ENCODE peak calls at places on chromosome 15, in nine cellular contexts. One of them, this sample, is unnamed.
A peak's percentile ranks its signal among the peaks of the same experiment; 100 is the strongest.

GRCh38 chr15:51401872-51402517 is 60.5 kb downstream of the GLDN start:
- DNase-seq in osteoblast: peak; percentile 93
- DNase-seq in lung: no peak
- DNase-seq in Panc1: no peak
- DNase-seq in right cardiac atrium: peak; percentile 65
- DNase-seq in suprapubic skin: no peak
- DNase-seq in H1: no peak
- DNase-seq in cardiac muscle cell: peak; percentile 62
- DNase-seq in tibial artery: peak; percentile 58
- DNase-seq in this sample: no peak

GRCh38 chr15:101168463-101168824 is 83.4 kb downstream of the CHSY1 start:
- DNase-seq in osteoblast: no peak
- DNase-seq in right cardiac atrium: peak; percentile 87
- DNase-seq in tibial artery: peak; percentile 66
- DNase-seq in cardiac muscle cell: peak; percentile 86
- DNase-seq in Panc1: no peak
- DNase-seq in suprapubic skin: no peak
- DNase-seq in lung: no peak
- DNase-seq in H1: no peak
- DNase-seq in this sample: no peak

GRCh38 chr15:68783226-68784054 is 37.3 kb downstream of the ANP32A start:
- DNase-seq in right cardiac atrium: no peak
- DNase-seq in H1: no peak
- DNase-seq in osteoblast: no peak
- DNase-seq in tibial artery: no peak
- DNase-seq in lung: no peak
- DNase-seq in cardiac muscle cell: no peak
- DNase-seq in suprapubic skin: no peak
- DNase-seq in Panc1: peak; percentile 8
- DNase-seq in this sample: peak; percentile 45

GRCh38 chr15:79994651-79995050 is 23.7 kb upstream of the BCL2A1 start:
- DNase-seq in tibial artery: no peak
- DNase-seq in osteoblast: no peak
- DNase-seq in lung: no peak
- DNase-seq in H1: no peak
- DNase-seq in right cardiac atrium: no peak
- DNase-seq in cardiac muscle cell: no peak
- DNase-seq in Panc1: no peak
- DNase-seq in suprapubic skin: no peak
- DNase-seq in this sample: no peak

GRCh38 chr15:96501362-96501761 is 170.9 kb downstream of the NR2F2 start:
- DNase-seq in cardiac muscle cell: no peak
- DNase-seq in suprapubic skin: no peak
- DNase-seq in lung: no peak
- DNase-seq in tibial artery: no peak
- DNase-seq in H1: no peak
- DNase-seq in right cardiac atrium: no peak
- DNase-seq in Panc1: no peak
- DNase-seq in osteoblast: no peak
- DNase-seq in this sample: no peak

GRCh38 chr15:74318376-74319137 is 48.9 kb downstream of the CYP11A1 start:
- DNase-seq in Panc1: no peak
- DNase-seq in suprapubic skin: no peak
- DNase-seq in osteoblast: peak; percentile 72
- DNase-seq in lung: no peak
- DNase-seq in right cardiac atrium: peak; percentile 75
- DNase-seq in tibial artery: peak; percentile 30
- DNase-seq in cardiac muscle cell: peak; percentile 29
- DNase-seq in H1: no peak
- DNase-seq in this sample: no peak

GRCh38 chr15:70723927-70724326 is 39.4 kb downstream of the UACA start:
- DNase-seq in right cardiac atrium: no peak
- DNase-seq in lung: no peak
- DNase-seq in Panc1: no peak
- DNase-seq in H1: no peak
- DNase-seq in osteoblast: no peak
- DNase-seq in tibial artery: no peak
- DNase-seq in suprapubic skin: no peak
- DNase-seq in cardiac muscle cell: no peak
- DNase-seq in this sample: no peak

GRCh38 chr15:40982855-40983254 is 29.6 kb downstream of the CHAC1 start:
- DNase-seq in Panc1: no peak
- DNase-seq in tibial artery: peak; percentile 45
- DNase-seq in suprapubic skin: no peak
- DNase-seq in osteoblast: peak; percentile 95
- DNase-seq in H1: no peak
- DNase-seq in right cardiac atrium: peak; percentile 74
- DNase-seq in lung: no peak
- DNase-seq in cardiac muscle cell: peak; percentile 89
- DNase-seq in this sample: no peak

GRCh38 chr15:64747578-64747977 is 27.8 kb downstream of the RBPMS2 start:
- DNase-seq in right cardiac atrium: peak; percentile 63
- DNase-seq in osteoblast: peak; percentile 62
- DNase-seq in H1: no peak
- DNase-seq in cardiac muscle cell: no peak
- DNase-seq in suprapubic skin: no peak
- DNase-seq in lung: no peak
- DNase-seq in tibial artery: no peak
- DNase-seq in Panc1: no peak
- DNase-seq in this sample: no peak

GRCh38 chr15:88648357-88649214 is 9.8 kb downstream of the ISG20 start:
- DNase-seq in lung: no peak
- DNase-seq in tibial artery: no peak
- DNase-seq in cardiac muscle cell: no peak
- DNase-seq in Panc1: no peak
- DNase-seq in right cardiac atrium: peak; percentile 21
- DNase-seq in suprapubic skin: peak; percentile 75
- DNase-seq in H1: no peak
- DNase-seq in osteoblast: no peak
- DNase-seq in this sample: peak; percentile 75

GRCh38 chr15:101479851-101480612 is 9.5 kb downstream of the PCSK6 start:
- DNase-seq in Panc1: no peak
- DNase-seq in right cardiac atrium: no peak
- DNase-seq in tibial artery: no peak
- DNase-seq in cardiac muscle cell: no peak
- DNase-seq in lung: no peak
- DNase-seq in osteoblast: no peak
- DNase-seq in suprapubic skin: no peak
- DNase-seq in H1: no peak
- DNase-seq in this sample: peak; percentile 55

GRCh38 chr15:26771917-26772587 is 814 bp downstream of the GABRB3 start:
- DNase-seq in cardiac muscle cell: peak; percentile 7
- DNase-seq in right cardiac atrium: peak; percentile 60
- DNase-seq in Panc1: no peak
- DNase-seq in suprapubic skin: no peak
- DNase-seq in tibial artery: no peak
- DNase-seq in lung: no peak
- DNase-seq in osteoblast: peak; percentile 67
- DNase-seq in H1: no peak
- DNase-seq in this sample: no peak

GRCh38 chr15:70632079-70632850 is 131.1 kb downstream of the UACA start:
- DNase-seq in osteoblast: no peak
- DNase-seq in Panc1: no peak
- DNase-seq in H1: no peak
- DNase-seq in lung: no peak
- DNase-seq in cardiac muscle cell: no peak
- DNase-seq in tibial artery: no peak
- DNase-seq in right cardiac atrium: no peak
- DNase-seq in suprapubic skin: no peak
- DNase-seq in this sample: no peak

GRCh38 chr15:38530113-38530512 is 34.5 kb downstream of the RASGRP1 start:
- DNase-seq in lung: no peak
- DNase-seq in H1: no peak
- DNase-seq in Panc1: no peak
- DNase-seq in tibial artery: no peak
- DNase-seq in osteoblast: no peak
- DNase-seq in cardiac muscle cell: no peak
- DNase-seq in suprapubic skin: no peak
- DNase-seq in right cardiac atrium: no peak
- DNase-seq in this sample: no peak

GRCh38 chr15:89349212-89349558 is 14.6 kb upstream of the POLG start:
- DNase-seq in H1: no peak
- DNase-seq in osteoblast: peak; percentile 39
- DNase-seq in right cardiac atrium: no peak
- DNase-seq in Panc1: no peak
- DNase-seq in tibial artery: no peak
- DNase-seq in cardiac muscle cell: no peak
- DNase-seq in lung: no peak
- DNase-seq in suprapubic skin: no peak
- DNase-seq in this sample: no peak

GRCh38 chr15:87715252-87715651 is 541.3 kb downstream of the NTRK3 start:
- DNase-seq in cardiac muscle cell: no peak
- DNase-seq in lung: no peak
- DNase-seq in right cardiac atrium: no peak
- DNase-seq in osteoblast: no peak
- DNase-seq in suprapubic skin: no peak
- DNase-seq in Panc1: no peak
- DNase-seq in H1: no peak
- DNase-seq in tibial artery: no peak
- DNase-seq in this sample: no peak

GRCh38 chr15:34240537-34240936 is 15.7 kb downstream of the EMC4 start:
- DNase-seq in H1: no peak
- DNase-seq in tibial artery: no peak
- DNase-seq in Panc1: no peak
- DNase-seq in cardiac muscle cell: no peak
- DNase-seq in suprapubic skin: no peak
- DNase-seq in osteoblast: no peak
- DNase-seq in lung: no peak
- DNase-seq in right cardiac atrium: no peak
- DNase-seq in this sample: no peak

GRCh38 chr15:70974004-70974832 is 81.6 kb downstream of the LRRC49 start:
- DNase-seq in lung: no peak
- DNase-seq in right cardiac atrium: no peak
- DNase-seq in H1: no peak
- DNase-seq in Panc1: peak; percentile 15
- DNase-seq in tibial artery: no peak
- DNase-seq in osteoblast: peak; percentile 11
- DNase-seq in cardiac muscle cell: peak; percentile 77
- DNase-seq in suprapubic skin: no peak
- DNase-seq in this sample: no peak

GRCh38 chr15:27082019-27082418 is 111.0 kb downstream of the GABRG3 start:
- DNase-seq in suprapubic skin: no peak
- DNase-seq in right cardiac atrium: no peak
- DNase-seq in Panc1: no peak
- DNase-seq in osteoblast: no peak
- DNase-seq in tibial artery: no peak
- DNase-seq in H1: no peak
- DNase-seq in cardiac muscle cell: no peak
- DNase-seq in lung: no peak
- DNase-seq in this sample: no peak

DNA sequence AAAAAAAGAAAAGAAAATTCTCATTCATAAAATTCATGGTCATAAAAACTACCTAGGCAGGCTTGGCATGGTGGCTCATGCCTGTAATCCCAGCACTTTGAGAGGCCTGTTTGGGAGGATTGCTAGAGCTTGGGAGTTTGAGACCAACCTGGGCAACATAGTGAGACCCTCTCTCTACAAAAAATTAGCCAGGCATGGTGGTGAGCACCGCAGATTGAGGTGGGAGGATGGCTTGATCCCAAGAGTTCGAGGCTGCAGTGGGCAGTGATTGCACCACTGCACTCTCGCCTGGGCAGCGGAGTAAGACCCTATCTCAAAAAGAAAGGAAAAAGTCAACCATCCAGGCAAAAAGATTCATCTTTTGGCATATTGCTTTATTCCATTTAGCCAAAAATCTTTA is 58.5 kb downstream of the MEIS2 start:
- DNase-seq in lung: no peak
- DNase-seq in cardiac muscle cell: no peak
- DNase-seq in suprapubic skin: no peak
- DNase-seq in H1: no peak
- DNase-seq in tibial artery: no peak
- DNase-seq in Panc1: no peak
- DNase-seq in right cardiac atrium: no peak
- DNase-seq in osteoblast: no peak
- DNase-seq in this sample: no peak
- H3K4me1 ChIP-seq in lung: peaks cover 24% of the 10 kb centered on the region
- H3K4me1 ChIP-seq in cardiac muscle cell: peaks cover 50% of the 10 kb centered on the region
- H3K4me1 ChIP-seq in suprapubic skin: peaks cover 6% of the 10 kb centered on the region
- H3K4me1 ChIP-seq in H1: peaks cover 13% of the 10 kb centered on the region
- H3K4me1 ChIP-seq in tibial artery: no peaks in the 10 kb centered on the region
- H3K4me1 ChIP-seq in Panc1: peaks cover 5% of the 10 kb centered on the region
- H3K4me1 ChIP-seq in right cardiac atrium: peaks cover 4% of the 10 kb centered on the region
- H3K4me1 ChIP-seq in osteoblast: peaks cover 4% of the 10 kb centered on the region
- H3K4me1 ChIP-seq in this sample: no peaks in the 10 kb centered on the region

GRCh38 chr15:66747866-66748265 is 45.8 kb downstream of the SMAD6 start:
- DNase-seq in tibial artery: no peak
- DNase-seq in Panc1: no peak
- DNase-seq in lung: no peak
- DNase-seq in cardiac muscle cell: no peak
- DNase-seq in suprapubic skin: no peak
- DNase-seq in H1: no peak
- DNase-seq in osteoblast: no peak
- DNase-seq in right cardiac atrium: no peak
- DNase-seq in this sample: no peak
- H3K4me1 ChIP-seq in tibial artery: peaks cover 99% of the 10 kb centered on the region
- H3K4me1 ChIP-seq in Panc1: peaks cover 90% of the 10 kb centered on the region
- H3K4me1 ChIP-seq in lung: peaks cover 27% of the 10 kb centered on the region
- H3K4me1 ChIP-seq in cardiac muscle cell: peaks cover 46% of the 10 kb centered on the region
- H3K4me1 ChIP-seq in suprapubic skin: peaks cover 39% of the 10 kb centered on the region
- H3K4me1 ChIP-seq in H1: peaks cover 25% of the 10 kb centered on the region
- H3K4me1 ChIP-seq in osteoblast: peaks cover 85% of the 10 kb centered on the region
- H3K4me1 ChIP-seq in right cardiac atrium: peaks cover 66% of the 10 kb centered on the region
- H3K4me1 ChIP-seq in this sample: peaks cover 25% of the 10 kb centered on the region

DNA sequence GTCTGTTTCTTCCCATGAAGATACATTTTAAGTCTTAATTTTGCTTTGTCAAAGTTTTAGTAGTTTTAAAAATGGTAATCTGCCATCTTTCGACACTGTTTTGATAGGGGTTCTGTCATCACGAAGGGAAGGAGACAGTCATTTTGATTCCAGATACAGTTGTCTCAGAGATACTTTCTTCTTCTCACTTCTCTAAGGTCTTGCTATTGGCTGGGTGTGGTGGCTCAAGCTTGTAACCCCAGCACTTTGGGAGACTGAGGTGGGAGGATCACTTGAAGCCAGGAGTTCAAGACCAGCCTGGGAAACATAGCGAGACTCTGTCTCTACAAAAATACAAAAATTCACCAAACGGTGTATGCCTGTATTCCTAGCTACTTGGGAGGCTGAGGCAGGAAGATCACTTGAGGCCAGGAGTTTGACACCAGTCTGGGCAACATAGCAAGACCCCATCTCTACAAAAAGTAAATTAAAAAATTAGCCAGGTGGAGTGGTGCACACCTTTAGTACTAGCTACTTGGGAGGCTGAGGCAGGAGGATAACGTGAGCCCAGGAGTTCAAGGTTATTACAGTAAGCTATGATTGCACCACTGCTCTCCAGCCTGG is 3.3 kb downstream of the RAB8B start:
- DNase-seq in lung: no peak
- DNase-seq in osteoblast: no peak
- DNase-seq in H1: no peak
- DNase-seq in Panc1: no peak
- DNase-seq in suprapubic skin: no peak
- DNase-seq in cardiac muscle cell: no peak
- DNase-seq in tibial artery: no peak
- DNase-seq in right cardiac atrium: no peak
- DNase-seq in this sample: no peak
- H3K4me1 ChIP-seq in lung: peaks cover 3% of the 10 kb centered on the region
- H3K4me1 ChIP-seq in osteoblast: peaks cover 33% of the 10 kb centered on the region
- H3K4me1 ChIP-seq in H1: peaks cover 7% of the 10 kb centered on the region
- H3K4me1 ChIP-seq in Panc1: peaks cover 21% of the 10 kb centered on the region
- H3K4me1 ChIP-seq in suprapubic skin: peaks cover 70% of the 10 kb centered on the region
- H3K4me1 ChIP-seq in cardiac muscle cell: peaks cover 17% of the 10 kb centered on the region
- H3K4me1 ChIP-seq in tibial artery: peaks cover 61% of the 10 kb centered on the region
- H3K4me1 ChIP-seq in right cardiac atrium: peaks cover 3% of the 10 kb centered on the region
- H3K4me1 ChIP-seq in this sample: peaks cover 26% of the 10 kb centered on the region

GRCh38 chr15:90463381-90463780 is 66.3 kb upstream of the CRTC3 start:
- DNase-seq in cardiac muscle cell: peak; percentile 75
- DNase-seq in lung: no peak
- DNase-seq in osteoblast: peak; percentile 77
- DNase-seq in Panc1: peak; percentile 33
- DNase-seq in right cardiac atrium: no peak
- DNase-seq in tibial artery: no peak
- DNase-seq in H1: no peak
- DNase-seq in suprapubic skin: no peak
- DNase-seq in this sample: no peak
- H3K4me1 ChIP-seq in cardiac muscle cell: peaks cover 33% of the 10 kb centered on the region
- H3K4me1 ChIP-seq in lung: peaks cover 46% of the 10 kb centered on the region
- H3K4me1 ChIP-seq in osteoblast: peaks cover 40% of the 10 kb centered on the region
- H3K4me1 ChIP-seq in Panc1: no peaks in the 10 kb centered on the region
- H3K4me1 ChIP-seq in right cardiac atrium: peaks cover 8% of the 10 kb centered on the region
- H3K4me1 ChIP-seq in tibial artery: peaks cover 68% of the 10 kb centered on the region
- H3K4me1 ChIP-seq in H1: no peaks in the 10 kb centered on the region
- H3K4me1 ChIP-seq in suprapubic skin: peaks cover 18% of the 10 kb centered on the region
- H3K4me1 ChIP-seq in this sample: peaks cover 9% of the 10 kb centered on the region